ENCODE peak calls at places on chromosome 11, in six cellular contexts. Q, K, H, L, V and J are unnamed samples.

GRCh38 chr11:106288988-106289387 is 211.5 kb downstream of the AASDHPPT start:
- DNase-seq in Q (no peak), K (no peak), H (no peak), L (no peak), V (no peak), J (no peak)

GRCh38 chr11:124199702-124200101 is 16.6 kb downstream of the OR10D3 start:
- DNase-seq in Q (no peak), K (no peak), H (peak; percentile 25), L (no peak), V (peak; percentile 3), J (no peak)

GRCh38 chr11:833114-833791 is 501 bp downstream of the CD151 start:
- DNase-seq in Q (no peak), K (no peak), H (peak; percentile 55), L (peak; percentile 61), V (no peak), J (peak; percentile 55)

GRCh38 chr11:20194470-20194869 is 34.2 kb upstream of the DBX1 start:
- DNase-seq in Q (no peak), K (no peak), H (no peak), L (no peak), V (no peak), J (no peak)

GRCh38 chr11:110128161-110128560 is 35.0 kb downstream of the ZC3H12C start:
- DNase-seq in Q (no peak), K (no peak), H (no peak), L (peak; percentile 42), V (no peak), J (no peak)

GRCh38 chr11:126878892-126879291 is 121.7 kb downstream of the KIRREL3 start:
- DNase-seq in Q (no peak), K (no peak), H (no peak), L (no peak), V (no peak), J (no peak)

GRCh38 chr11:6705905-6706535 is 22.9 kb upstream of the MRPL17 start:
- DNase-seq in Q (peak; percentile 20), K (peak; percentile 42), H (peak; percentile 45), L (peak; percentile 75), V (peak; percentile 44), J (peak; percentile 50)

GRCh38 chr11:22177186-22177585 is 15.7 kb upstream of the ANO5 start:
- DNase-seq in Q (no peak), K (no peak), H (peak; percentile 29), L (no peak), V (no peak), J (no peak)

GRCh38 chr11:10796191-10796590 is 12.5 kb downstream of the EIF4G2 start:
- DNase-seq in Q (no peak), K (no peak), H (no peak), L (no peak), V (no peak), J (no peak)

GRCh38 chr11:133991101-133991500 is 34.3 kb upstream of the IGSF9B start:
- DNase-seq in Q (no peak), K (no peak), H (no peak), L (no peak), V (no peak), J (no peak)

GRCh38 chr11:61816736-61817455 is at the start of gene FADS1:
- DNase-seq in Q (peak; percentile 78), K (peak; percentile 95), H (peak; percentile 97), L (peak; percentile 97), V (peak; percentile 95), J (peak; percentile 97)

GRCh38 chr11:28703371-28703770 is 595.2 kb downstream of the METTL15 start:
- DNase-seq in Q (no peak), K (no peak), H (no peak), L (no peak), V (no peak), J (no peak)
- TF ChIP-seq CTCF in Q (no peak), K (no peak), H (no peak), L (no peak), V (no peak), J (no peak)

DNA sequence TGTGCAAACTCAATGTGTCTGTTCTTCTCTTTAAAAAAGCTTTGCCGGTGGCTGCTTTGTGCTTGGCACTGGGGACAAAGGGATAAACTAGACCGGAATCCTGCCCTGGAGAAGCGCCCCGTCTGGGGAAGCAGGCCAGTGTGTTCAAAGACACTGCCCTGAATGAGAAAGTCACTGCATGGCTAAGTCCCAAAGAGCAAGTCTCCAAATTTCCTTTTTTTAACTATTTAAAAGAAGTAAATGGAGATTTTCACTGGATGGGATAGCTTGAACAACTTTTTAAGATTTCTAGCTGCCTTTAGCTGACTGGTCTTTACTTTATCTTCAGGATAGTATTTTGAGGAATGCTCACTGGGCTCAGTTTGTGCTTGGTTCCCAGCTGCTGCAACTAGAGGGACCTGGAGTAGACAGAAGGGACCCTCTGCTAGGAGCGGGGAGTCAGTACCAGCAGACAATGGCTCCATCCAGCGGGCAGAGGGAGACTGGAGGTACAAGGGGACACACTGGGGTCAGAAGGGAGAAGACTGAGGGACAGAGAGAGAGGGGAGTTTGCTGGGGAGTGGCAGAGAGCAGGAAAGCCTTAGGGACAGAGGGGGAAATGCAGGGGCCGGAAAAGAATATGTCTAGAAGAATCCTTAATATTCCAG is 22.2 kb upstream of the ACER3 start:
- DNase-seq in Q (no peak), K (no peak), H (peak; percentile 55), L (peak; percentile 45), V (no peak), J (no peak)
- TF ChIP-seq CTCF in Q (peak; percentile 17), K (no peak), H (peak; percentile 34), L (peak; percentile 50), V (no peak), J (no peak)

GRCh38 chr11:30019481-30019880 is 2.7 kb upstream of the KCNA4 start:
- DNase-seq in Q (no peak), K (no peak), H (no peak), L (no peak), V (no peak), J (no peak)

GRCh38 chr11:30015725-30016449 is 943 bp downstream of the KCNA4 start:
- DNase-seq in Q (no peak), K (no peak), H (no peak), L (no peak), V (no peak), J (no peak)

GRCh38 chr11:30018443-30018842 is 1.6 kb upstream of the KCNA4 start:
- DNase-seq in Q (no peak), K (no peak), H (no peak), L (no peak), V (no peak), J (no peak)

GRCh38 chr11:30017467-30017895 is 651 bp upstream of the KCNA4 start:
- DNase-seq in Q (no peak), K (no peak), H (no peak), L (no peak), V (peak; percentile 1), J (no peak)

GRCh38 chr11:30016588-30017363 is at the start of gene KCNA4:
- DNase-seq in Q (no peak), K (no peak), H (peak; percentile 2), L (peak; percentile 53), V (peak; percentile 36), J (no peak)
- TF ChIP-seq CTCF in Q (no peak), K (no peak), H (no peak), L (no peak), V (no peak), J (no peak)

GRCh38 chr11:39541945-39542351 is 1917.5 kb downstream of the LRRC4C start:
- DNase-seq in Q (no peak), K (no peak), H (no peak), L (no peak), V (peak; percentile 5), J (no peak)
- TF ChIP-seq CTCF in Q (no peak), K (no peak), H (no peak), L (no peak), V (no peak), J (no peak)